ENCODE peak calls at places on chromosome 15, in six cellular contexts. H is cardiac fibroblast, V is H1, L is astrocyte of the spinal cord, B is GM23338, A is AG10803. T is an unnamed sample.
A peak's percentile ranks its signal among the peaks of the same experiment; 100 is the strongest.

GRCh38 chr15:41996376-41996775 is 24.0 kb upstream of the EHD4 start:
- DNase-seq in H (no peak), V (no peak), L (no peak), B (no peak), A (no peak), T (no peak)

GRCh38 chr15:42344763-42345162 is 14.5 kb upstream of the CAPN3 start:
- DNase-seq in H (peak; percentile 91), V (no peak), L (peak; percentile 44), B (no peak), A (peak; percentile 81), T (peak; percentile 57)

GRCh38 chr15:101062063-101062462 is 142.9 kb downstream of the LRRK1 start:
- DNase-seq in H (no peak), V (no peak), L (no peak), B (no peak), A (no peak), T (no peak)

GRCh38 chr15:78034495-78035191 is 42.9 kb downstream of the TBC1D2B start:
- DNase-seq in H (no peak), V (no peak), L (no peak), B (no peak), A (no peak), T (peak; percentile 95)

GRCh38 chr15:39388118-39388517 is 192.8 kb upstream of the THBS1 start:
- DNase-seq in H (no peak), V (no peak), L (no peak), B (no peak), A (no peak), T (no peak)

GRCh38 chr15:29470794-29471193 is 201.2 kb upstream of the NSMCE3 start:
- DNase-seq in H (no peak), V (no peak), L (no peak), B (no peak), A (no peak), T (no peak)

GRCh38 chr15:62895905-62896316 is 146.6 kb upstream of the TPM1 start:
- DNase-seq in H (peak; percentile 64), V (no peak), L (peak; percentile 88), B (no peak), A (peak; percentile 85), T (no peak)

GRCh38 chr15:74839526-74840395 is 3.2 kb downstream of the ULK3 start:
- DNase-seq in H (no peak), V (no peak), L (no peak), B (peak; percentile 62), A (no peak), T (no peak)

GRCh38 chr15:42964476-42964875 is 43.9 kb upstream of the TTBK2 start:
- DNase-seq in H (no peak), V (no peak), L (no peak), B (no peak), A (no peak), T (no peak)

GRCh38 chr15:72700076-72700475 is 14.1 kb downstream of the BBS4 start:
- DNase-seq in H (no peak), V (no peak), L (no peak), B (no peak), A (no peak), T (no peak)

GRCh38 chr15:79372428-79372827 is 59.7 kb upstream of the MINAR1 start:
- DNase-seq in H (no peak), V (no peak), L (no peak), B (no peak), A (no peak), T (peak; percentile 83)

GRCh38 chr15:55254916-55255679 is 34.5 kb downstream of the RAB27A start:
- DNase-seq in H (no peak), V (no peak), L (no peak), B (no peak), A (no peak), T (no peak)

GRCh38 chr15:55257014-55257670 is 32.5 kb downstream of the RAB27A start:
- DNase-seq in H (no peak), V (no peak), L (peak; percentile 29), B (no peak), A (no peak), T (no peak)

GRCh38 chr15:55256281-55257013 is 33.2 kb downstream of the RAB27A start:
- DNase-seq in H (no peak), V (no peak), L (peak; percentile 2), B (no peak), A (no peak), T (no peak)

GRCh38 chr15:55253580-55253979 is 36.0 kb downstream of the RAB27A start:
- DNase-seq in H (peak; percentile 76), V (no peak), L (peak; percentile 83), B (no peak), A (peak; percentile 59), T (no peak)

GRCh38 chr15:55255714-55256113 is 33.9 kb downstream of the RAB27A start:
- DNase-seq in H (no peak), V (no peak), L (no peak), B (no peak), A (no peak), T (no peak)
- H3K4me3 ChIP-seq in H (no peak overlapping the region), V (no peak overlapping the region), L (no peak overlapping the region), B (no peak overlapping the region), A (no peak overlapping the region), T (no peak overlapping the region)

GRCh38 chr15:37104413-37105392 is 4.4 kb upstream of the MEIS2 start:
- DNase-seq in H (peak; percentile 57), V (no peak), L (no peak), B (no peak), A (no peak), T (no peak)

GRCh38 chr15:37101634-37102314 is 1.4 kb upstream of the MEIS2 start:
- DNase-seq in H (peak; percentile 90), V (peak; percentile 87), L (peak; percentile 82), B (peak; percentile 86), A (peak; percentile 69), T (peak; percentile 12)

GRCh38 chr15:37105795-37106333 is 5.5 kb upstream of the MEIS2 start:
- DNase-seq in H (peak; percentile 18), V (no peak), L (no peak), B (no peak), A (no peak), T (no peak)

GRCh38 chr15:37102315-37103021 is 2.1 kb upstream of the MEIS2 start:
- DNase-seq in H (peak; percentile 35), V (peak; percentile 67), L (peak; percentile 49), B (peak; percentile 85), A (no peak), T (no peak)

DNA sequence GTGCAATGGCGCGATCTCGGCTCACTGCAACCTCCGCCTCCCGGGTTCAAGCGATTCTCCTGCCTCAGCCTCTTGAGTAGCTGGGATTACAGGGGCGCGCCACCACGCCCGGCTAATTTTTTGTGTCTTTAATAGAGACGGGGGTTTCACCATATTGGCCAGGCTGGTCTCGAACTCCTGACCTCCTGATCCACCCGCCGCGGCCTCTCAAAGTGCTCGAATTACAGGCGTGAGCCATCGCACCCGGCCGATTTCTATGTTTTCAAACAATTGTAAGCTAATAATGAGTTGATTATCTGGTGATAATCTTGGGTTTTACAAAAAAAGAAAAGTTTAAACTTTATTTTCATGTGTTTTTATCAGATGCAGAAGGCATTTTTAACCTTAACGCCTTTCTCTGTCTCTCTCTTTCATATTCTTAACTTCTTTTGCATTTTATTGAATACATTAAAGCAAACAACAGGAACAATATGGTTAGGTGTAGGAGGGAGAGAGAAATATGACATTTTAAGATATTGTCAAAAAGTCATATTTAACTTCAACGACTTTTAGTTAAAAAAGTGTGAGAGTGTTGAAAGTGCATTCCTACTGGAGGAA is 3.2 kb upstream of the MEIS2 start:
- DNase-seq in H (no peak), V (no peak), L (no peak), B (no peak), A (no peak), T (no peak)
- H3K4me3 ChIP-seq in H (peak overlapping the region; percentile 90), V (no peak overlapping the region), L (peak overlapping the region; percentile 93), B (peak overlapping the region; percentile 80), A (peak overlapping the region; percentile 9), T (no peak overlapping the region)

DNA sequence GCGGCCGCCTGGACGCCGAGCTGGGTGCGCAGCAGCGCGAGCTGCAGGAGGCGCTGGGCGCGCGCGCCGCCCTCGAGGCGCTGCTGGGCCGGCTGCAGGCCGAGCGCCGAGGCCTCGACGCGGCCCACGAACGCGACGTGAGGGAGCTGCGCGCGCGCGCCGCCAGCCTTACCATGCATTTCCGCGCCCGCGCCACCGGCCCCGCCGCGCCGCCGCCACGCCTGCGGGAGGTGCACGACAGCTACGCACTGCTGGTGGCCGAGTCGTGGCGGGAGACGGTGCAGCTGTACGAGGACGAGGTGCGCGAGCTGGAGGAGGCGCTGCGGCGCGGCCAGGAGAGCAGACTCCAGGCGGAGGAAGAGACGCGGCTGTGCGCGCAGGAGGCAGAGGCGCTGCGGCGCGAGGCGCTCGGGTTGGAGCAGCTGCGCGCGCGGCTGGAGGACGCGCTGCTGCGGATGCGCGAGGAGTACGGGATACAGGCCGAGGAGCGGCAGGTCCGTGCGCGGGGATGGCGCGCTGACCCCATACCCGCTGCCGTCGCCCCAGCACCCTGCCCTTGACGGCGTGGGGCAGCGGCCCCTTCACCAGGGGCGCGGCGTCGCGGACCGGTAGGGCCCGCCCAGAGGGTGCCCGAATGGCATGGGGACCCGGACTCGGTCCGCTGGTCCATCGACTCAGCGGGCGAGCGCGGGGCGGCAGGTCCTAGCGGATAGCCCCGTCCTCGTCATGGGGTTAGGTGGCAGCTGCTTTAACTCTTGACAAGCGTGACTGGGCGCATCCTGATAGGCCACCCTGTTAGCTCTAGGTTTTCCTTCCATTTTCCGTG is 849 bp downstream of the SYNM start:
- DNase-seq in H (peak; percentile 61), V (peak; percentile 78), L (peak; percentile 65), B (peak; percentile 89), A (peak; percentile 66), T (peak; percentile 29)
- H3K4me3 ChIP-seq in H (peak overlapping the region; percentile 27), V (peak overlapping the region; percentile 57), L (peak overlapping the region; percentile 44), B (peak overlapping the region; percentile 55), A (peak overlapping the region; percentile 55), T (peak overlapping the region; percentile 23)

GRCh38 chr15:60391722-60392340 is 6.0 kb downstream of the ANXA2 start:
- DNase-seq in H (no peak), V (no peak), L (peak; percentile 53), B (no peak), A (peak; percentile 22), T (no peak)

GRCh38 chr15:60387321-60387720 is 10.5 kb downstream of the ANXA2 start:
- DNase-seq in H (no peak), V (no peak), L (no peak), B (no peak), A (no peak), T (no peak)

GRCh38 chr15:60390231-60390630 is 7.6 kb downstream of the ANXA2 start:
- DNase-seq in H (no peak), V (no peak), L (peak; percentile 5), B (no peak), A (peak; percentile 55), T (no peak)

GRCh38 chr15:60390931-60391501 is 6.8 kb downstream of the ANXA2 start:
- DNase-seq in H (peak; percentile 87), V (no peak), L (peak; percentile 88), B (peak; percentile 61), A (peak; percentile 91), T (no peak)

GRCh38 chr15:60389261-60390077 is 8.3 kb downstream of the ANXA2 start:
- DNase-seq in H (no peak), V (no peak), L (peak; percentile 34), B (no peak), A (peak; percentile 31), T (peak; percentile 85)
- H3K4me3 ChIP-seq in H (no peak overlapping the region), V (no peak overlapping the region), L (no peak overlapping the region), B (no peak overlapping the region), A (peak overlapping the region; percentile 53), T (peak overlapping the region; percentile 32)

T was measured in Jurkat, Clone E6-1.